ENCODE peak calls at places on chromosomes 5 and 9, in nine cellular contexts. D, G, Q, T, K, S, O, V and P are unnamed samples.

GRCh38 chr5:110116539-110116938 is 426.8 kb downstream of the MAN2A1 start:
- DNase-seq in T (no peak), D (no peak), G (no peak), S (no peak), V (no peak), Q (no peak), K (no peak), O (no peak), P (no peak)

GRCh38 chr5:140591747-140592372 is 27.2 kb downstream of the SLC35A4 start:
- DNase-seq in Q (peak), V (no peak), O (no peak), G (no peak), S (no peak), T (peak), K (peak), D (no peak), P (peak)

GRCh38 chr5:173429489-173430150 is 101.4 kb upstream of the STC2 start:
- DNase-seq in T (peak), V (no peak), S (no peak), G (no peak), O (no peak), Q (no peak), D (no peak), K (peak), P (no peak)

GRCh38 chr5:178357127-178357526 is 124.5 kb upstream of the PHYKPL start:
- DNase-seq in D (peak), V (no peak), K (no peak), T (no peak), O (peak), S (no peak), G (no peak), Q (peak), P (no peak)

GRCh38 chr5:141392429-141393198 is at the start of gene PCDHGA8:
- DNase-seq in Q (peak), K (peak), T (peak), O (no peak), V (no peak), S (no peak), G (no peak), D (no peak), P (no peak)

GRCh38 chr9:98038958-98039357 is 17.6 kb upstream of the NANS start:
- DNase-seq in G (no peak), S (no peak), D (no peak), Q (no peak), O (no peak), K (no peak), V (no peak), T (no peak), P (no peak)

GRCh38 chr5:52139888-52140580 is 647.7 kb upstream of the ITGA1 start:
- DNase-seq in D (no peak), T (no peak), G (no peak), S (no peak), O (no peak), Q (no peak), K (no peak), V (no peak), P (no peak)

GRCh38 chr5:149749481-149750365 is 19.6 kb downstream of the PPARGC1B start:
- DNase-seq in D (no peak), S (no peak), V (no peak), G (no peak), Q (no peak), O (no peak), T (peak), K (no peak), P (no peak)

GRCh38 chr5:9540791-9541190 is 5.1 kb downstream of the SEMA5A start:
- DNase-seq in V (no peak), T (peak), K (peak), D (no peak), Q (peak), G (no peak), O (no peak), S (no peak), P (peak)

GRCh38 chr5:5340206-5340729 is 82.2 kb upstream of the ICE1 start:
- DNase-seq in V (peak), G (peak), Q (peak), S (no peak), K (peak), T (peak), O (peak), D (peak), P (peak)

GRCh38 chr5:50445281-50445949 is 4.3 kb upstream of the EMB start:
- DNase-seq in S (no peak), Q (no peak), D (no peak), K (no peak), V (no peak), T (no peak), O (no peak), G (no peak), P (no peak)

GRCh38 chr9:89808801-89809200 is 204.0 kb downstream of the GADD45G start:
- DNase-seq in K (no peak), G (peak), D (no peak), O (no peak), Q (peak), V (no peak), T (no peak), S (no peak), P (peak)

GRCh38 chr9:96067551-96068076 is 192.1 kb downstream of the ERCC6L2 start:
- DNase-seq in V (no peak), S (no peak), K (no peak), G (no peak), D (no peak), O (no peak), Q (no peak), T (no peak), P (no peak)

GRCh38 chr9:73643379-73644013 is 491.8 kb downstream of the ANXA1 start:
- DNase-seq in O (no peak), T (peak), K (no peak), G (peak), D (no peak), V (no peak), S (no peak), Q (peak), P (peak)

DNA sequence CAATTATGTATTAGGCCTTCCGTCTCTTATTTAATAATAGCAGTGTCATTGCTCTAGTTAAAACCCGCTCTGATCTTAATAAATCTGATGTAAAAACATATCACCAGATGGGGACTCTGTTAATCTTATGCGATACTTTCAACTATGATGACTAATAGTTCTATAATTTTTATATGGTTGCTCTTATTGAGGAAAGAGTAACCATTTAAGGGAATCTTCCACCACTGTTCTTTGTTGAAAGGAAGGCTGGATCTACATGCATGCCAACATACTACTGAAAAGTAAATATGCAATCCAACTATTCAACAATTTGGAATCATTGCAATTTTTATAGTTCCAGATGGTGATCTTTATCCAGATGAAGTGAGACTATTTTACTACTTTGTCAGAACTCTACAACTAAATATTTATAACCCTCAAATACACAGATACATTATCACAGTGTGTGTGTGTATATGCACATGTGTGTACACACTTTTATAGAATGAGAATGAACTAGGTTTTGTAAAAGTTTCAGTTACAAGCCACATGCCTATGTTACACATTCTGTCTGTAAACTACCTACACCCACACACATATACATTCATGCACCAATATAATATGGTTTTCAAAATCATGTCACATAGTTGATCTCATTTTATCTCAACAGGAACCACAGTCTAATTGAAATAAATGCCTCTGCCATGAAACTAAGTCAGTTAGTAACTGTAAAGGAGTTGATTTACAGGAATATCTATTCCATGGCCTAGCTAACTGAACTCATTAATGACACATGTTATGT is 646.9 kb downstream of the PDE4D start:
- DNase-seq in K (peak), D (no peak), G (no peak), Q (peak), O (no peak), V (no peak), T (no peak), S (no peak), P (no peak)
- H3K4me3 ChIP-seq in K (no peak), D (no peak), G (no peak), Q (no peak), O (no peak), V (no peak), T (no peak), S (no peak), P (no peak)

GRCh38 chr9:134127065-134127580 is 8.8 kb upstream of the WDR5 start:
- DNase-seq in K (no peak), O (no peak), Q (no peak), S (no peak), G (no peak), T (no peak), D (no peak), V (no peak), P (no peak)
- H3K4me3 ChIP-seq in K (no peak), O (no peak), Q (no peak), S (no peak), G (no peak), T (no peak), D (no peak), V (no peak), P (no peak)

DNA sequence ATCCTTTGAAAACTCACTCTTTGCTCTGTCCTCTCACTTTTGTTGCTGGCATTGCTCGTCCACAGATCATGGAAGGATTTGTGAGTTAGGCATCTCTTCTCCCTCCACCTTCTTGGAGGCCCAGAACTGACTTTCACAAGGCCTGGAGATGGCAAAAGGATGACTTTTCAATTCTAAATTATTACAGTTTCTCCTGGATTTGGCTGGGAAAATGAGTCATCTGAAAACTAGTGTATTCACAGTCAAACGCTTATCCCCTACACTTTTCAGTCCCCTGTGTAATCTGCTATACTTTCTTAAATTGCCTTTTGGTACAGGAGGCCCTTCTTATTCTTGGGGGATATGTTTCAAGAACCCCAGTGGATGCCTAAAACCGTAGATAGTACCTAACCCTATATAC is 35.6 kb downstream of the ADRA1B start:
- DNase-seq in S (no peak), D (no peak), G (no peak), T (no peak), K (peak), V (no peak), Q (no peak), O (no peak), P (no peak)
- H3K4me3 ChIP-seq in S (no peak), D (no peak), G (no peak), T (no peak), K (no peak), V (no peak), Q (no peak), O (no peak), P (no peak)

DNA sequence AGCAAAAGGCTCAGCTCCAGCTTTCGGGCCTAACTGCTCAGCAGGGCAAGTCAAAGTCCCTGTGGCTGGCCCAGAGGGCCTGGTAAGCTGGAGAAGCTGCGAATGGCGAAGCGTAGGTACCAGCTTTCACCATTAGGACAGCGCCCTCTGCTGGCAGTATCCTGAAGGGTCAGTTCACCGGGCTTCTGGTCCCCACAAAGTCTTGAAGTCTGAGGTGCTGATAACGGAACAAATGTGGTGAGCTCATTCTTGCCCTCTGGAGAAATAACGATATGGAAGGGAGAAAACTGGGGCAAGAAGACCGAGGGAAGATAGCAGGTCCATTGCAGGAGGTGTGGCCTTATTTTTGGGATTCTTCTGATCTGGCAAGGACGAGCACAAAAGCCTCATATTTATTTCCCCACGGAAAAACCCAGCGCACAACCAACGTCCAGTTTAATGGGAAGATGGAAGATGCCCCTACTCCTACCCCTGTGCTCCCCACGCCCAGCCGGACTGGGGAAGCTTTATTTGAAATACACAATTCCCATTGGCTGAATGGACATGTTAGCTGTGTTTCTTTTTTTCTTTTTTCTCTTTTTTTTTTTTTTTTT is 7.2 kb downstream of the SOWAHA start:
- DNase-seq in O (peak), K (peak), G (peak), T (peak), V (peak), Q (peak), D (peak), S (peak), P (peak)
- H3K4me3 ChIP-seq in O (no peak), K (no peak), G (no peak), T (no peak), V (no peak), Q (peak), D (no peak), S (no peak), P (no peak)

DNA sequence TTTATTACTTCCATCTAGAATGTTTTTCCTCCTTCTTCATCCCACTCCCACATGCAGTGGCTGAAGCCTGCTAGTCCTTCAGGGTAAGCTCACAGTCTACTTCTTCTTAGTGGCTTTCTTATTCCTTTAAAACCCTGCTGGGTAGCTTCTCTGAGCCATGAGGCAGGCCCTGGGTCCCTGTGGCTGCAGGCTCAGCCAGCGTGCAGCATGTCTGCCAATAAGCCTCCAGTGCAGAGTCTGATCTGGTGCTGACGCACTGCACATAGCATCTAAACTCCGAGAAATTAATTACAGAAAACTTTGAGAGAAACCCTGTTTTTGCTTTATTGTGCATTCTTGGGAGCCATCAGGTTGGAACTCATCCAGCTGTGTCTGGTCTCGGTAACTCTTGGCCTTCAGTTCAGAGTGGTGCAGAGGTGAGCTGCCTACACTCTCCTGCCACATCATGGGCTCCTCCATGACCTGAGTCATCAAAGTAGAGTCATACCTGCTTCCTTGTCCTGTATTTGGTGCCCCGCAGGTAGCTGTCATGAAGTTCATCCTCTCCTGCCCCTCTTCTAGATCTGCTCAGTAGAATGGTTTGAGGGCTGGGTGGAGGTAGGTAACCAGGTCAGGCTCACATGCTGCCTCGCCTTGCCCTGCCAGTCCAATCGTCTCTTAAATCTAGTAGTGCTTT is 339.4 kb downstream of the KDM4C start:
- DNase-seq in O (no peak), K (no peak), S (no peak), V (no peak), D (no peak), G (no peak), T (peak), Q (no peak), P (no peak)
- H3K4me3 ChIP-seq in O (no peak), K (no peak), S (no peak), V (no peak), D (no peak), G (no peak), T (no peak), Q (no peak), P (no peak)

GRCh38 chr9:88532320-88532719 is 2.7 kb upstream of the NXNL2 start:
- DNase-seq in S (no peak), Q (peak), D (peak), G (peak), O (peak), V (peak), K (peak), T (peak), P (peak)

GRCh38 chr9:88530051-88530450 is 4.9 kb upstream of the NXNL2 start:
- DNase-seq in O (no peak), K (peak), D (no peak), T (peak), G (peak), S (no peak), Q (peak), V (no peak), P (peak)

GRCh38 chr9:88529496-88529895 is 5.5 kb upstream of the NXNL2 start:
- DNase-seq in K (no peak), D (no peak), S (no peak), Q (no peak), O (no peak), T (no peak), V (no peak), G (no peak), P (no peak)

GRCh38 chr9:88533951-88534455 is 975 bp upstream of the NXNL2 start:
- DNase-seq in G (no peak), S (no peak), K (peak), D (peak), T (no peak), V (no peak), Q (peak), O (peak), P (no peak)

DNA sequence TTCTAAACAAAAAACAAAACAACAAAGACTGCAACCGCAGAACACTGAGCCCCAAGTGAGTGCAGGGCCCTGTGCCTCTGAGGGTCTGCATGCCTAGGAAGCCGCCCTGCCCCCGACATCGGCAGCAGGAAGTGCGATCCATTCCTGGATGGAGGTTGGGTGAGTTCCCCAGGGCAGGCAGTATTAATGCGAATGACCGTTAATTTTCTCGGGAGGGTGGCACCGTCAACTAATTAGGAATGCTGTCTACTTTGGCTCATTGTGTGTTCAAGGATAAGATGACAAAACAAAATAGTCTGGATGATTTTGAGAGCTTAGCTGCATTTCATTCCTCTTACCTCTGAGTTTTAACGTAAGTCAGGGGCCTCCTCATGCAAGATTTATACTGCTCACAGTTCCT is 3.1 kb upstream of the NXNL2 start:
- DNase-seq in Q (no peak), S (no peak), O (peak), V (no peak), T (no peak), K (no peak), D (peak), G (no peak), P (no peak)
- H3K4me3 ChIP-seq in Q (peak), S (no peak), O (peak), V (no peak), T (no peak), K (peak), D (peak), G (peak), P (peak)